ENCODE peak calls at places on chromosomes 2 and 18, in eight cellular contexts. P is A549, K is ovary, Q is stomach, D is sigmoid colon, I is upper lobe of left lung, S is HepG2, X is H1. W is an unnamed sample.

GRCh38 chr18:78757014-78757413 is 222.6 kb upstream of the SALL3 start:
- DNase-seq in P (no peak), K (no peak), Q (peak; percentile 10), D (no peak), I (no peak), S (no peak), X (no peak), W (no peak)

GRCh38 chr2:95348609-95349567 is 51.7 kb downstream of the KCNIP3 start:
- DNase-seq in P (no peak), K (peak; percentile 36), Q (peak; percentile 22), D (peak; percentile 48), I (no peak), S (no peak), X (no peak), W (no peak)

GRCh38 chr2:162063281-162063680 is 10.7 kb downstream of the DPP4 start:
- DNase-seq in P (no peak), K (no peak), Q (no peak), D (no peak), I (no peak), S (no peak), X (no peak), W (no peak)

GRCh38 chr18:24427484-24427883 is 1.0 kb downstream of the IMPACT start:
- DNase-seq in P (peak; percentile 8), K (no peak), Q (no peak), D (no peak), I (no peak), S (no peak), X (no peak), W (no peak)

GRCh38 chr2:46805401-46805951 is 110.1 kb downstream of the MCFD2 start:
- DNase-seq in P (no peak), K (no peak), Q (no peak), D (peak; percentile 60), I (no peak), S (no peak), X (no peak), W (no peak)

GRCh38 chr18:46676162-46676830 is 19.3 kb upstream of the LOXHD1 start:
- DNase-seq in P (peak; percentile 8), K (no peak), Q (no peak), D (no peak), I (no peak), S (no peak), X (peak; percentile 23), W (no peak)

GRCh38 chr2:16441431-16441830 is 224.2 kb downstream of the CYRIA start:
- DNase-seq in P (no peak), K (no peak), Q (no peak), D (no peak), I (no peak), S (no peak), X (no peak), W (no peak)

GRCh38 chr2:1518891-1519530 is 105.7 kb downstream of the TPO start:
- DNase-seq in P (no peak), K (no peak), Q (no peak), D (peak; percentile 45), I (peak; percentile 38), S (no peak), X (no peak), W (no peak)

GRCh38 chr2:198072655-198073054 is 268.3 kb downstream of the PLCL1 start:
- DNase-seq in P (no peak), K (no peak), Q (no peak), D (no peak), I (no peak), S (no peak), X (no peak), W (no peak)

GRCh38 chr2:197599285-197599965 is 76.0 kb downstream of the RFTN2 start:
- DNase-seq in P (peak; percentile 76), K (no peak), Q (no peak), D (no peak), I (no peak), S (peak; percentile 69), X (peak; percentile 33), W (peak; percentile 9)

GRCh38 chr2:42964444-42965081 is 172.2 kb upstream of the HAAO start:
- DNase-seq in P (no peak), K (peak; percentile 76), Q (no peak), D (peak; percentile 84), I (no peak), S (no peak), X (no peak), W (no peak)

GRCh38 chr2:128409326-128410034 is 90.8 kb upstream of the HS6ST1 start:
- DNase-seq in P (no peak), K (no peak), Q (peak; percentile 11), D (no peak), I (no peak), S (no peak), X (no peak), W (no peak)

GRCh38 chr2:118056165-118056534 is 32.1 kb upstream of the INSIG2 start:
- DNase-seq in P (no peak), K (no peak), Q (no peak), D (no peak), I (no peak), S (no peak), X (no peak), W (no peak)

GRCh38 chr2:1728821-1729220 is 15.5 kb downstream of the PXDN start:
- DNase-seq in P (no peak), K (no peak), Q (peak; percentile 24), D (peak; percentile 91), I (peak; percentile 55), S (no peak), X (no peak), W (no peak)

GRCh38 chr2:231604101-231604684 is 11.5 kb downstream of the TEX44 start:
- DNase-seq in P (no peak), K (peak; percentile 69), Q (peak; percentile 51), D (peak; percentile 89), I (peak; percentile 86), S (peak; percentile 36), X (no peak), W (peak; percentile 51)

GRCh38 chr2:74552914-74553811 is 579 bp downstream of the LOXL3 start:
- DNase-seq in P (no peak), K (peak; percentile 34), Q (no peak), D (peak; percentile 75), I (peak; percentile 58), S (no peak), X (no peak), W (no peak)

GRCh38 chr2:207744451-207744850 is 25.3 kb downstream of the FZD5 start:
- DNase-seq in P (no peak), K (no peak), Q (no peak), D (no peak), I (no peak), S (no peak), X (no peak), W (no peak)

GRCh38 chr2:218040883-218041282 is 28.2 kb upstream of the RUFY4 start:
- DNase-seq in P (no peak), K (no peak), Q (no peak), D (no peak), I (no peak), S (no peak), X (no peak), W (no peak)

GRCh38 chr2:15262792-15263191 is 298.3 kb downstream of the NBAS start:
- DNase-seq in P (no peak), K (no peak), Q (no peak), D (no peak), I (no peak), S (no peak), X (no peak), W (no peak)

GRCh38 chr2:25362564-25363145 is 20.9 kb upstream of the DNMT3A start:
- DNase-seq in P (no peak), K (no peak), Q (peak; percentile 60), D (peak; percentile 79), I (peak; percentile 59), S (no peak), X (no peak), W (no peak)
- TF ChIP-seq EP300 in P (no peak), K (no peak), Q (no peak), D (no peak), I (no peak), S (no peak), X (no peak), W (no peak)

GRCh38 chr2:38113999-38114708 is 38.2 kb upstream of the CYP1B1 start:
- DNase-seq in P (no peak), K (no peak), Q (no peak), D (no peak), I (no peak), S (no peak), X (no peak), W (no peak)
- H3K27ac ChIP-seq in P (peak overlapping the region; percentile 3), K (no peak overlapping the region), Q (no peak overlapping the region), D (no peak overlapping the region), I (peak overlapping the region; percentile 38), S (no peak overlapping the region), X (no peak overlapping the region), W (peak overlapping the region; percentile 16)

DNA sequence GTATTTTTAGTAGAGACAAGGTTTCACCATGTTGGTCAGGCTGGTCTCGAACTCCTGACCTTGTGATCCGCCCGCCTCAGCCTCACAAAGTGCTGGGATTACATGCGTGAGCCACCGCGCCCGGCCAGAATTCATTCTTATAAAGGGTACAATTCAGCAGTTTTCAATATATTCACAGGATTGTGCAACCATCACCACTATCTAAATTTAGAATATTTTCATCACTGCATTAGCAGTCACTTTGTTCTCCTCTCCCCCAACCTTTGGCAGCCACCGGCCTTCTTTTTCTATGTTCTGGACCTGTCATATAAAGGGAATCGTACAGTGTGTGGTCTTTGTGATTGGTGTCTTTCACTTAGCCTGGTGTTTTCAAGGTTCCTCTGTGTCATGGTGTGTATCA is 40.7 kb downstream of the TCF7L1 start:
- DNase-seq in P (no peak), K (no peak), Q (no peak), D (no peak), I (no peak), S (no peak), X (no peak), W (no peak)
- TF ChIP-seq POLR2A in P (no peak), K (no peak), Q (no peak), D (no peak), I (no peak), S (no peak), X (no peak), W (no peak)

DNA sequence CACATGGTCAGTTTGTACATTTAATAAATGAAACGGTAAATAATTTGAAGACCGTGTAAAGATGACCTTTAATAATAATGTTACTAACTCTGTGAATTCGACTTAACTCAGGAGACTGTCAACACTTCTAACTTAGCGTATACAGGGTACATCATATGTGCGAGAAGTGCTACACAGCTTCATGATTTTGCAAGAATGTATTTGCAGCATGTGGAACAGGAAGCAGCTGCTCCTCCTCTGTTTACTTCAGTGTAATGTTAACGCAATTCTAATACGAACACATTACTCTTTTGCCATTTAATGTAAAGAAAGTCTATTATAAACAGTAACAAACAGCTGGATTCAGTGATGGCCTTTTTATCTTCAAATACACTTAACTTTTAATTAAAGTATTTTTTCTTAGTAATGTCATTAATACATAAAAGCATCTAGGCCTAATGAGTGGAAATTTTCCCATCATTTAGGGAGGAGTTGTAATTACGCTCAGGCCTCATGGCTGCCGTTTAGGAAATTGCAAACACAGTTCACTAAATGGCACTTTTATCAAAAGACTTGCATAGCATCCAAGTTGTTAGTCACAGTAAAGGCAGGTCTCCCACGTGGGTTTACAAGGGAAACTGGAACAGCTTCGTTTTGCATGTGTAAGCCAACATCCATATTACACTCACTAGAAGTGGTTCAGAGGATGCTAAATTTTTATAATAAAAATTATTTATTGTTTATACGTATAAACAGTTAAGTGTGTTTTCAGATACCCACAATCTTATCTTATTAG is 635.7 kb downstream of the FBXO15 start:
- DNase-seq in P (no peak), K (no peak), Q (no peak), D (no peak), I (no peak), S (no peak), X (no peak), W (no peak)
- TF ChIP-seq EP300 in P (no peak), K (no peak), Q (no peak), D (no peak), I (no peak), S (no peak), X (no peak), W (no peak)

W was measured in tibial nerve.